ENCODE peak calls at places on chromosomes 4 and X, in nine cellular contexts. R is aorta; B is heart left ventricle; D is CD8-positive, alpha-beta T cell; A is right cardiac atrium; X is RWPE2; F is pancreas; S is naive thymus-derived CD4-positive, alpha-beta T cell; C is right lobe of liver. G is an unnamed sample. For H3K27me3, the result is how much of the 10 kb centered on the place peaks cover.

GRCh38 chr4:77203380-77204197 is 46.6 kb downstream of the CCNG2 start:
- ATAC-seq in R (peak), B (peak), D (peak), A (peak), X (peak), F (peak), S (peak), C (peak), G (peak)

GRCh38 chrX:8607326-8607725 is 124.6 kb downstream of the ANOS1 start:
- ATAC-seq in R (no peak), B (no peak), D (no peak), A (no peak), X (peak), F (no peak), S (no peak), C (no peak), G (no peak)

GRCh38 chr4:140426610-140427103 is 791 bp downstream of the CLGN start:
- ATAC-seq in R (peak), B (peak), D (no peak), A (peak), X (no peak), F (peak), S (no peak), C (no peak), G (no peak)

GRCh38 chr4:25580633-25581467 is 74.8 kb upstream of the SLC34A2 start:
- ATAC-seq in R (no peak), B (no peak), D (no peak), A (no peak), X (no peak), F (no peak), S (no peak), C (peak), G (no peak)

GRCh38 chr4:187940299-187940698 is 55.3 kb upstream of the ZFP42 start:
- ATAC-seq in R (no peak), B (no peak), D (no peak), A (no peak), X (no peak), F (no peak), S (no peak), C (no peak), G (no peak)

GRCh38 chrX:39730671-39731389 is 366.9 kb downstream of the BCOR start:
- ATAC-seq in R (peak), B (peak), D (peak), A (peak), X (peak), F (peak), S (peak), C (peak), G (peak)

GRCh38 chr4:121154103-121154515 is 10.0 kb downstream of the TNIP3 start:
- ATAC-seq in R (no peak), B (no peak), D (peak), A (no peak), X (no peak), F (no peak), S (peak), C (peak), G (no peak)

GRCh38 chrX:129568349-129568748 is 28.3 kb downstream of the OCRL start:
- ATAC-seq in R (no peak), B (no peak), D (no peak), A (no peak), X (no peak), F (no peak), S (no peak), C (no peak), G (no peak)

GRCh38 chr4:83082777-83083176 is 31.8 kb downstream of the PLAC8 start:
- ATAC-seq in R (no peak), B (no peak), D (no peak), A (peak), X (no peak), F (no peak), S (no peak), C (peak), G (no peak)

GRCh38 chrX:34624416-34624815 is 32.7 kb downstream of the TMEM47 start:
- ATAC-seq in R (peak), B (peak), D (no peak), A (peak), X (no peak), F (no peak), S (no peak), C (no peak), G (no peak)

GRCh38 chr4:113407409-113407808 is 354.1 kb downstream of the CAMK2D start:
- ATAC-seq in R (no peak), B (no peak), D (no peak), A (no peak), X (no peak), F (no peak), S (no peak), C (no peak), G (no peak)

GRCh38 chr4:15479913-15480185 is 10.2 kb downstream of the CC2D2A start:
- ATAC-seq in R (peak), B (peak), D (no peak), A (peak), X (no peak), F (no peak), S (no peak), C (no peak), G (peak)

GRCh38 chr4:88728146-88728545 is 30.5 kb upstream of the NAP1L5 start:
- ATAC-seq in R (peak), B (peak), D (no peak), A (peak), X (no peak), F (peak), S (no peak), C (peak), G (peak)

GRCh38 chr4:108139089-108139488 is 29.6 kb downstream of the LEF1 start:
- ATAC-seq in R (no peak), B (no peak), D (peak), A (no peak), X (no peak), F (no peak), S (no peak), C (no peak), G (no peak)

GRCh38 chr4:94480362-94480951 is 28.7 kb downstream of the PDLIM5 start:
- ATAC-seq in R (no peak), B (peak), D (no peak), A (peak), X (peak), F (peak), S (no peak), C (peak), G (no peak)

GRCh38 chr4:107683873-107684272 is 36.2 kb downstream of the PAPSS1 start:
- ATAC-seq in R (no peak), B (no peak), D (no peak), A (no peak), X (no peak), F (peak), S (no peak), C (peak), G (no peak)

DNA sequence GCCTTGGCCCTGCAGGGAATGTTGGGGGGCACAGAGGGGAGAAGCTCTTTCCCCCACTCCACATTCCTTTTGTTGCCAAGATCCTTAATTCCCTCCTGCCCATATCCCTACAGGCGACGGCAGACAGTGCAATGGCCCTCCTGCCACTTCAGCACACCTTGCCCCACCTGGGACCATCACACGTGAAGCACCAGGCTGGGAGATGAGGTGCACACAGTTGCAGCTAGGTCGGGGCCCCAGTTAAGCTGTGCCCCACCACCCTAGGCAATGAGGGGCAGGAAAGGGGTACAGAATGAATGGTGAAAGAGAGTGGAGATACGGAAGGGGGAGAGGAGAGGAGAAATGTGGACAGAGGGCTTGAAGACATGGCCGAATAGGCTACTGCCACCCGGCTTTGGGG is 26.2 kb downstream of the NALF2 start:
- ATAC-seq in R (no peak), B (no peak), D (no peak), A (no peak), X (no peak), F (no peak), S (no peak), C (no peak), G (no peak)
- H3K27me3 ChIP-seq in R (under half), B (under half), D (under half), A (under half), X (under half), F (under half), S (under half), C (under half), G (under half)

GRCh38 chrX:134669378-134670098 is 11.3 kb upstream of the PLAC1 start:
- ATAC-seq in R (peak), B (peak), D (no peak), A (no peak), X (peak), F (peak), S (no peak), C (no peak), G (peak)
- H3K27ac ChIP-seq in R (no peak), B (no peak), D (no peak), A (no peak), X (peak), F (peak), S (no peak), C (no peak), G (no peak)

GRCh38 chr4:1619151-1619672 is 64.9 kb downstream of the FAM53A start:
- ATAC-seq in R (no peak), B (no peak), D (no peak), A (no peak), X (no peak), F (no peak), S (no peak), C (no peak), G (no peak)
- H3K27me3 ChIP-seq in R (under half), B (under half), D (under half), A (under half), X (under half), F (under half), S (under half), C (under half), G (under half)

GRCh38 chr4:158822348-158822747 is 53.5 kb downstream of the FNIP2 start:
- ATAC-seq in R (no peak), B (no peak), D (no peak), A (no peak), X (no peak), F (no peak), S (no peak), C (no peak), G (no peak)
- H3K27ac ChIP-seq in R (peak), B (no peak), D (no peak), A (no peak), X (no peak), F (peak), S (no peak), C (peak), G (no peak)

GRCh38 chrX:13492286-13492685 is 77.1 kb upstream of the EGFL6 start:
- ATAC-seq in R (no peak), B (no peak), D (no peak), A (no peak), X (no peak), F (no peak), S (no peak), C (no peak), G (no peak)
- H3K27me3 ChIP-seq in R (under half), B (under half), D (under half), A (under half), X (under half), F (under half), S (under half), C (under half), G (under half)

DNA sequence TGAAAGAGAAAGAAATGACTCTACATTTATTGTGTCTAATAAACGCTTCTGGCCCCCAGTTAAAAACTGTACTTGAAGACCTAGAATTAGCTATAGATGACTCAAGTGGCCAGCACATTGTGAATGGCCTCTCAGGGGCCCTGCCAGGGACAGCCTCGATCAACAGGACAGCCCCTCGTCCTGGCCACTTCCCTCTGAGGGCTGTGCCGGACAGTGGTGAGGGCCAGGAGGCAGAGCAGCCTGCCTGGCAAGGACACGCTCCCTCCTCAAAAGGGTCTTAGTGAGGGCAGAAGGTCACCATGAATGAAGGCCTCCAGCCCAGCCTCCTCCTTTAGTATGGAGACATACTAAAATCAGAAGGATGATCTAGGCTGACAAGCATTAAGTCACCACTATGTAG is 16.5 kb downstream of the RNF212 start:
- ATAC-seq in R (no peak), B (no peak), D (no peak), A (no peak), X (no peak), F (no peak), S (no peak), C (no peak), G (no peak)
- H3K27ac ChIP-seq in R (no peak), B (no peak), D (no peak), A (no peak), X (no peak), F (no peak), S (no peak), C (no peak), G (no peak)

DNA sequence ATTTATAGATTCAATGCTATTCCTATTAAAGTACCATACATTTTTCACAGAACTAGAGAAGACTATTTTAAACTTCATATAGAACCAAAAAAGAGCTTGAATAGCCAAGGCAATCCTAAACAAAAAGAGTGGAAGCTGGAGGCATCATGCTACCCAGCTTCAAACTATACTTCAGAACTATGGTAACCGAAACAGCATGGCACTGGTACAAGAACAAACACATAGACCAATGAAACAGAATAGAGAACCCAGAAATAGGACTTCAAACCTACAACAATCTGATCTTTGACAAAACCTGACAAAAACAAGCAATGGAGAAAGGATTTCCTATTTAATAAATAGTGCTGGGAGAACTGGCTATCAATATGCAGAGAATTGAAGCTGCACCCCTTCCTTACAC is 134.2 kb upstream of the PAQR3 start:
- ATAC-seq in R (no peak), B (no peak), D (no peak), A (no peak), X (no peak), F (no peak), S (no peak), C (no peak), G (no peak)
- H3K27me3 ChIP-seq in R (under half), B (under half), D (under half), A (under half), X (under half), F (under half), S (under half), C (under half), G (under half)

GRCh38 chr4:78629991-78630541 is 78.5 kb downstream of the ANXA3 start:
- ATAC-seq in R (no peak), B (peak), D (no peak), A (peak), X (no peak), F (peak), S (peak), C (peak), G (no peak)
- H3K27ac ChIP-seq in R (no peak), B (no peak), D (no peak), A (peak), X (no peak), F (peak), S (no peak), C (no peak), G (no peak)

GRCh38 chr4:8271821-8272220 is 2.3 kb downstream of the HTRA3 start:
- ATAC-seq in R (no peak), B (no peak), D (no peak), A (no peak), X (no peak), F (no peak), S (no peak), C (no peak), G (no peak)
- H3K27me3 ChIP-seq in R (under half), B (under half), D (under half), A (under half), X (under half), F (under half), S (under half), C (under half), G (under half)

GRCh38 chrX:17590892-17591740 is 146.2 kb upstream of the SCML1 start:
- ATAC-seq in R (peak), B (peak), D (peak), A (peak), X (peak), F (peak), S (peak), C (peak), G (peak)
- H3K27ac ChIP-seq in R (peak), B (no peak), D (no peak), A (no peak), X (peak), F (no peak), S (no peak), C (no peak), G (peak)

G was measured in gastroesophageal sphincter.